ENCODE peak calls at places on chromosomes 5 and 9, in ten cellular contexts. R is right cardiac atrium, K is mammary epithelial cell, X is small intestine, C is HAP-1, L is pancreas, J is stomach, B is A549, T is PC-3, E is cardiac muscle cell. G is an unnamed sample. For H3K4me1, the result is how much of the 10 kb centered on the place peaks cover.

GRCh38 chr9:120571443-120572257 is 8.3 kb downstream of the CDK5RAP2 start:
- DNase-seq in R (peak), K (no peak), X (no peak), C (no peak), L (peak), J (peak), B (peak), T (no peak), E (no peak), G (no peak)

GRCh38 chr9:136576269-136576626 is 30.4 kb upstream of the NOTCH1 start:
- DNase-seq in R (peak), K (peak), X (no peak), C (no peak), L (peak), J (peak), B (peak), T (peak), E (no peak), G (no peak)

GRCh38 chr9:82332018-82332773 is 343.6 kb downstream of the SPATA31D1 start:
- DNase-seq in R (no peak), K (peak), X (no peak), C (no peak), L (no peak), J (no peak), B (peak), T (peak), E (no peak), G (no peak)

GRCh38 chr5:33891731-33892418 is at the start of gene ADAMTS12:
- DNase-seq in R (peak), K (peak), X (no peak), C (peak), L (peak), J (no peak), B (peak), T (no peak), E (peak), G (no peak)

GRCh38 chr9:121299125-121299466 is 31.1 kb downstream of the GSN start:
- DNase-seq in R (peak), K (no peak), X (no peak), C (no peak), L (no peak), J (no peak), B (no peak), T (no peak), E (no peak), G (no peak)

GRCh38 chr5:158947831-158948230 is 151.9 kb downstream of the EBF1 start:
- DNase-seq in R (no peak), K (no peak), X (no peak), C (no peak), L (no peak), J (no peak), B (no peak), T (no peak), E (no peak), G (no peak)

GRCh38 chr9:92763721-92764380 is 782 bp downstream of the BICD2 start:
- DNase-seq in R (peak), K (no peak), X (no peak), C (no peak), L (peak), J (no peak), B (no peak), T (no peak), E (peak), G (no peak)

GRCh38 chr9:121700165-121700830 is 48.9 kb downstream of the DAB2IP start:
- DNase-seq in R (peak), K (peak), X (peak), C (peak), L (peak), J (peak), B (peak), T (peak), E (peak), G (no peak)

GRCh38 chr5:32076699-32077695 is 97.1 kb downstream of the GOLPH3 start:
- DNase-seq in R (no peak), K (peak), X (peak), C (peak), L (no peak), J (peak), B (peak), T (peak), E (peak), G (no peak)

GRCh38 chr5:91885291-91886265 is 502.5 kb upstream of the ARRDC3 start:
- DNase-seq in R (no peak), K (no peak), X (no peak), C (no peak), L (no peak), J (no peak), B (no peak), T (no peak), E (no peak), G (no peak)

GRCh38 chr9:129399301-129399990 is 221.4 kb upstream of the IER5L start:
- DNase-seq in R (peak), K (no peak), X (no peak), C (no peak), L (no peak), J (no peak), B (no peak), T (no peak), E (no peak), G (no peak)

GRCh38 chr9:131578778-131579504 is 33.6 kb downstream of the PRRT1B start:
- DNase-seq in R (no peak), K (no peak), X (no peak), C (no peak), L (peak), J (no peak), B (no peak), T (no peak), E (no peak), G (no peak)

GRCh38 chr5:134506054-134507039 is 19.1 kb upstream of the JADE2 start:
- DNase-seq in R (peak), K (peak), X (peak), C (no peak), L (peak), J (peak), B (peak), T (peak), E (peak), G (no peak)

GRCh38 chr5:33629999-33630398 is 189.2 kb downstream of the TARS1 start:
- DNase-seq in R (no peak), K (no peak), X (no peak), C (no peak), L (no peak), J (no peak), B (no peak), T (no peak), E (no peak), G (no peak)

GRCh38 chr5:125199968-125200841 is 453.8 kb upstream of the ZNF608 start:
- DNase-seq in R (peak), K (no peak), X (peak), C (peak), L (no peak), J (peak), B (no peak), T (no peak), E (peak), G (no peak)

GRCh38 chr9:130768265-130768664 is 66.8 kb upstream of the ABL1 start:
- DNase-seq in R (peak), K (no peak), X (peak), C (no peak), L (no peak), J (no peak), B (no peak), T (no peak), E (no peak), G (peak)

GRCh38 chr5:122420126-122420525 is 108.1 kb downstream of the SNCAIP start:
- DNase-seq in R (no peak), K (no peak), X (no peak), C (no peak), L (no peak), J (no peak), B (no peak), T (no peak), E (no peak), G (no peak)

GRCh38 chr9:72633966-72634365 is 112.6 kb downstream of the TMC1 start:
- DNase-seq in R (no peak), K (peak), X (no peak), C (no peak), L (no peak), J (no peak), B (no peak), T (peak), E (no peak), G (no peak)

GRCh38 chr9:122051401-122052346 is 41.4 kb downstream of the TTLL11 start:
- DNase-seq in R (no peak), K (peak), X (no peak), C (no peak), L (no peak), J (no peak), B (no peak), T (no peak), E (no peak), G (no peak)

GRCh38 chr9:123176230-123176629 is 92.2 kb downstream of the STRBP start:
- DNase-seq in R (no peak), K (peak), X (no peak), C (no peak), L (no peak), J (no peak), B (no peak), T (peak), E (no peak), G (no peak)

GRCh38 chr5:16690243-16690839 is 73.5 kb upstream of the RETREG1 start:
- DNase-seq in R (no peak), K (peak), X (peak), C (peak), L (no peak), J (no peak), B (peak), T (peak), E (peak), G (no peak)

GRCh38 chr5:18375637-18376036 is 741.4 kb downstream of the TAF11L14 start:
- DNase-seq in R (no peak), K (no peak), X (no peak), C (no peak), L (no peak), J (no peak), B (no peak), T (no peak), E (no peak), G (no peak)

GRCh38 chr9:133706651-133707050 is 31.5 kb downstream of the SARDH start:
- DNase-seq in R (no peak), K (no peak), X (no peak), C (no peak), L (peak), J (no peak), B (no peak), T (no peak), E (no peak), G (no peak)
- H3K4me1 ChIP-seq in R (under half), K (under half), X (under half), C (under half), L (under half), J (under half), B (under half), T (under half), E (under half), G (under half)

GRCh38 chr5:151739939-151740335 is 18.5 kb downstream of the ATOX1 start:
- DNase-seq in R (no peak), K (peak), X (no peak), C (no peak), L (no peak), J (no peak), B (peak), T (peak), E (no peak), G (no peak)
- H3K4me3 ChIP-seq in R (no peak), K (no peak), X (no peak), C (no peak), L (no peak), J (no peak), B (no peak), T (no peak), E (no peak), G (no peak)

GRCh38 chr5:149546974-149547373 is 4.3 kb downstream of the CSNK1A1 start:
- DNase-seq in R (no peak), K (peak), X (peak), C (no peak), L (no peak), J (no peak), B (no peak), T (peak), E (no peak), G (no peak)
- H3K4me1 ChIP-seq in R (under half), K (under half), X (under half), C (under half), L (under half), J (half or more), B (under half), T (under half), E (under half), G (under half)

DNA sequence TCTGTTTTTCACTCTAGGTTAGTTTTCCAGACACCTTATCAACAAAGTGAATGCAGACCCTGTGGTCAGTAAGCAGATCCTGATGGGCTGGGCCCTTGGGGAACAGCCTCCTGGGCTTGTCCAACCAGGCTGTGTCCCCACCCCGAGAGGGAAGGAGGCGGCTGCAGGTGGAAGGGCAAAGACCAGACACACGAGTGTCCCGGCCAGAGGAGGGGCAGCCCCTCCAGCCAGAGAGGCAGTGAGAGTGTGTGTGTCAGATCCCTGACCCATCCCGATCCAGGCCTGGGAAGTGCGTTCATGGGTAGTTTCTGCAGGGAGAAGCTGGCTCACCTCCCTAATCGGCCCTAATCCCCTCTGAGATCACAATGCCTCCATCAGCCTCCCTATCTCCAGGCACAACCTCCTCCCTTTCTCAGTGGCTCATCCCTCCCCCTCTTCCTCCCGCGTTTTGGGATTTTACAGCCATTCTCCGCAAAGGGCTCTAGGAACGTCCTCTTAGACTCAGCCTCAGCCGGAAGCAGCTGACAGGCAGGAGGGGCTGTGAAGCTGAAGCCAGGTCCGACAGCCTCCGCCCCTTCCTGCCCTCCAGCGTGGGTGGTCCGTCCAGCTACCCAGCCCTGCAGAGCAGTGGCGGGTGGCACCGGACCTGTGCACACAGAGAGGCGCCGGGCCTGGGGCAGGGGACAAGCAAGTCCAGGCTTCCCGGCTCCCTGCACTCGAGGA is 9.7 kb downstream of the SLC12A7 start:
- DNase-seq in R (peak), K (no peak), X (peak), C (no peak), L (no peak), J (no peak), B (no peak), T (no peak), E (peak), G (no peak)
- H3K4me3 ChIP-seq in R (no peak), K (no peak), X (no peak), C (no peak), L (no peak), J (no peak), B (no peak), T (no peak), E (no peak), G (no peak)

GRCh38 chr5:66932446-66932845 is 264.2 kb downstream of the CD180 start:
- DNase-seq in R (no peak), K (no peak), X (no peak), C (no peak), L (no peak), J (no peak), B (no peak), T (no peak), E (no peak), G (no peak)
- H3K4me1 ChIP-seq in R (under half), K (under half), X (under half), C (under half), L (under half), J (under half), B (under half), T (under half), E (under half), G (under half)

GRCh38 chr5:108260858-108261170 is 121.1 kb downstream of the FBXL17 start:
- DNase-seq in R (no peak), K (no peak), X (no peak), C (no peak), L (no peak), J (no peak), B (no peak), T (no peak), E (no peak), G (no peak)
- H3K4me3 ChIP-seq in R (no peak), K (no peak), X (no peak), C (no peak), L (no peak), J (no peak), B (no peak), T (no peak), E (no peak), G (no peak)

GRCh38 chr5:170363671-170364070 is 25.5 kb downstream of the KCNMB1 start:
- DNase-seq in R (no peak), K (no peak), X (no peak), C (no peak), L (no peak), J (no peak), B (no peak), T (no peak), E (no peak), G (no peak)
- H3K4me1 ChIP-seq in R (under half), K (under half), X (under half), C (under half), L (under half), J (under half), B (under half), T (under half), E (under half), G (under half)

GRCh38 chr5:69451941-69452652 is 37.2 kb downstream of the MARVELD2 start:
- DNase-seq in R (no peak), K (no peak), X (peak), C (no peak), L (no peak), J (no peak), B (no peak), T (peak), E (no peak), G (no peak)
- H3K4me3 ChIP-seq in R (no peak), K (no peak), X (no peak), C (no peak), L (no peak), J (no peak), B (no peak), T (peak), E (no peak), G (no peak)

GRCh38 chr5:167585184-167585583 is 706.3 kb upstream of the WWC1 start:
- DNase-seq in R (no peak), K (no peak), X (no peak), C (no peak), L (no peak), J (no peak), B (no peak), T (no peak), E (no peak), G (no peak)
- H3K4me1 ChIP-seq in R (under half), K (under half), X (under half), C (under half), L (under half), J (under half), B (under half), T (under half), E (under half), G (under half)

DNA sequence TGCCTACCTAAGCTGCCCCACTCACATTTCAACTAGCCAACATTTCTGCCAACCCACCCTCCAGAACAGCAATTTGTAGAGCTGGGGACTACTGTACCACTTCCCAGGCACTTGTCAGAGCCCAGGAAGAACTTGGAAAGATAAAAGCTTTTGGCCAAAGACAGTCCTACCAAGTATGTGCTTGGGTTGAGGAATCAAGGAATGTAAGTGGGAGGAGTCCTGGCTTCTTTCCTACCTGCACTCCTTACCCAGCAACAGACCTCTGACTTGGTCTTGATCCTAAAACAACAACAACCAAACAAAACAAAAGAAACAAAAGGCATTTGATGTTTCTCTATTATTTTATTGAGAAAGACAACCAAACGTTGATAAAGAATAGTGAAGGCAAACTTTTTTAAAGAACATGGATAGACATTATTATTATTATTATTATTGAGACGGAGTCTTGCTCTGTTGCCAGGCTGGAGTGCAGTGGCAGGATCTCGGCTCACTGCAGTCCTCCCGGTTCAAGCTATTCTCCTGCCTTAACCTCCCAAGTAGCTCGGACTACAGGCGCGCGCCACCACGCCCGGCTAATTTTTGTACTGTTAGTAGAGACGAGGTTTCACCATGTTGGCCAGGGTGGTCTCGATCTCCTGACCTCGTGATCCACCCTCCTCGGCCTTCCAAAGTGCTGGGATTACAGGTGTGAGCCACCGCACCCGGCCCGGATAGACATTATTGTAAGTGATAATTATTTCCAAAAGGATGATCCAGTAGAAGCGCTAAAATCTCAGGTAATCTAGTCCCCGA is 33.5 kb downstream of the ANXA2R start:
- DNase-seq in R (peak), K (no peak), X (no peak), C (no peak), L (no peak), J (no peak), B (no peak), T (no peak), E (no peak), G (no peak)
- H3K4me3 ChIP-seq in R (peak), K (no peak), X (no peak), C (no peak), L (no peak), J (peak), B (no peak), T (no peak), E (no peak), G (no peak)